ENCODE peak calls at places on chromosomes 13 and 19, in nine cellular contexts. K, F, J, B, T, R, U, L and D are unnamed samples.

GRCh38 chr13:90918551-90918950 is 428.9 kb upstream of the MIR17HG start:
- DNase-seq in U (no peak), J (no peak), K (no peak), T (no peak), L (no peak), B (no peak), R (no peak), F (peak; percentile 93), D (no peak)

GRCh38 chr13:23790591-23791170 is 98.5 kb downstream of the MIPEP start:
- DNase-seq in J (no peak), R (no peak), K (no peak), U (no peak), F (peak; percentile 96), B (no peak), T (no peak), L (no peak), D (no peak)

GRCh38 chr13:104043184-104043583 is 977.0 kb upstream of the SLC10A2 start:
- DNase-seq in R (no peak), L (no peak), J (no peak), K (no peak), B (no peak), T (no peak), F (peak; percentile 17), U (no peak), D (no peak)

GRCh38 chr13:100506600-100507422 is 81.8 kb downstream of the GGACT start:
- DNase-seq in U (no peak), F (no peak), T (no peak), J (no peak), K (no peak), B (no peak), R (no peak), L (no peak), D (no peak)

GRCh38 chr19:11044436-11044835 is 44.8 kb upstream of the LDLR start:
- DNase-seq in F (no peak), J (no peak), U (no peak), T (no peak), B (no peak), L (no peak), R (no peak), K (no peak), D (no peak)

GRCh38 chr13:73387318-73387717 is 328.5 kb downstream of the KLF5 start:
- DNase-seq in F (no peak), B (no peak), R (no peak), U (no peak), J (no peak), K (no peak), L (no peak), T (no peak), D (no peak)

GRCh38 chr19:51970718-51971117 is 15.9 kb downstream of the ZNF350 start:
- DNase-seq in K (no peak), L (no peak), U (no peak), R (no peak), B (no peak), T (no peak), J (no peak), F (no peak), D (no peak)

GRCh38 chr13:41179593-41180250 is 14.6 kb downstream of the KBTBD7 start:
- DNase-seq in U (no peak), T (no peak), R (no peak), B (no peak), F (peak; percentile 61), L (no peak), J (no peak), K (no peak), D (no peak)

GRCh38 chr19:8113017-8113416 is 36.4 kb downstream of the FBN3 start:
- DNase-seq in L (no peak), K (no peak), T (no peak), R (no peak), F (no peak), B (no peak), U (peak; percentile 26), J (no peak), D (no peak)

GRCh38 chr19:48311384-48311783 is 14.0 kb upstream of the EMP3 start:
- DNase-seq in F (no peak), U (no peak), L (no peak), K (no peak), T (no peak), R (no peak), B (no peak), J (no peak), D (no peak)

GRCh38 chr19:41456342-41456918 is 13.5 kb downstream of the ERICH4 start:
- DNase-seq in K (no peak), F (peak; percentile 47), U (peak; percentile 39), J (no peak), R (no peak), T (no peak), B (no peak), L (no peak), D (no peak)

GRCh38 chr19:41426952-41427646 is at the start of gene B3GNT8:
- DNase-seq in F (peak; percentile 59), U (peak; percentile 82), B (peak; percentile 94), R (peak; percentile 93), K (peak; percentile 11), T (peak; percentile 90), L (no peak), J (peak; percentile 86), D (peak; percentile 30)

DNA sequence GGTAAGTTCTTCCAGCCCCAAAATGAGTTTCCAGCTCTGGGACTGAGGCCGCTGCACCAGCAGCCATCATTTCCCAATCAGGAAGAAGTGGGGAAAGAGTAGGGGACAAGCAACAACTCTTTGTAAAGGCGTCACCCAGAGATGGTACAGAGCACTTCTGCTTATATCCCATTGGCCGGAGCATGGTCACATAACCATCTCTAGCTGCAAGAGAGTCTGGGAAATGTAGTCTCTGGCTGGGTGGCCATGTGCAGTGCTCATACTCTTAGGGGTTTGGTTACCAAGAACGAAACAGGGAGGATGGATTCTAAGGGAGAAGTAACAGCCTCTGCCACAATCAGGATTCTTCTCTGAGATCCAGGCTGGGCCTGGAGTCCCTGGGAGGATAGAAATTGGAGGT is 26.3 kb downstream of the CKM start:
- DNase-seq in J (no peak), B (no peak), R (no peak), K (no peak), U (no peak), L (no peak), F (no peak), T (no peak), D (no peak)
- H3K27ac ChIP-seq in J (no peak overlapping the region), B (peak overlapping the region; percentile 56), R (no peak overlapping the region), K (no peak overlapping the region), U (no peak overlapping the region), L (no peak overlapping the region), F (no peak overlapping the region), T (no peak overlapping the region), D (no peak overlapping the region)

DNA sequence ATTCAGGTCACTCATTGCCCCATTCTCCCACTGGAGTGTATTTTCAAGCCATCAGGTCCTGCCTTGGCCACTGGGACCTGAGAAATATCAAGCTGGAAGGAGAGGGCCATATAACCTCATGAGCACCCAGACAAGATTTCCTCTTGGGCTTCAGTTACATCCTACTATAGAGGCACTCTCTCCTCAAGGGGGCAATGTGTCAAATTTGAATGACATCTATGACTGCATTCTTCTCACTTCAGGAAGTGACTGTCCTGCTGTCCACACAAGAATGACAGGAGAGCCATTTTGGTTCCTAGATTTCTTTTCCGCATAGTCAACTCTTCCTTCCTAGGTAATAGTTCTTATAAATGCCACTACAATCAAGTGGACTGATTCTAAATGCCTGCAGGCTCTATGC is 416.2 kb downstream of the DIAPH3 start:
- DNase-seq in B (no peak), L (no peak), K (no peak), T (no peak), R (no peak), F (no peak), J (no peak), U (no peak), D (no peak)
- TF ChIP-seq CTCF in B (no peak), L (no peak), K (no peak), T (no peak), R (no peak), F (no peak), J (no peak), U (no peak), D (no peak)

DNA sequence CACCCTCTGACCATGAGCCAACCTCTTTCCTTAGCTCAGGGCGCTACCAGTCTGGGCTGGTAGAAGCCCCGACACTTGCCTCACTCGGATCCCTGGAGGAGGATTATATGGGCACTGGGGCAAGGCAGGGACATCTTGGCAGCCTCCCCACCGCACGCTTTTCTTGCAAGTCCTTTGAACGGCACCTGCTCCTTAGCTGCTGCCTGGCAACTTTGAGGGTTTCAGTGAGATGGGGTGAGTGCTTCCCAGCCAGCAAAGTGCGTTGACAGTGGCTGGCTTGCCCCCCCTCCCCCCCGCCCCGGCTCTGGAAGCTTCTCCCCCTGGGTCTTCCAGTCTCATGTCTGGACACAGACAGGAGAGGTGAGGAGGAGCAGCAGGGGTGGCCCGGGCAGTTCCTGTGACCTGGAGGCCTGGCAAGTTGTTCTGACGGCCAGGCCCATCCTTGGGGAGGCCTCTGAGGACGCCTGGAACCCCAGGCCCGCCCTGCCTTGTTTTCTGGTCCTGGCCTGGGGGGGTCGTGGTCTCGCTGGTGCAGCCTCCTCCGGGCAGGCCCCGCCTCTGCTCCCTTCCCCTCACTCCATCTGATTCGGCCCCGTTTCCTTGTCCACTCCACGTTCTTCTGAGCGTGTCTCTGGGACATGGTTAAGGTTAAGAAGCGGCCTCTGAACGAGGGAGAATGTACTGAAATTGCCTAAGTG is 75.2 kb downstream of the ATP11A start:
- DNase-seq in U (no peak), R (no peak), J (no peak), F (no peak), K (no peak), L (no peak), T (no peak), B (no peak), D (no peak)
- H3K4me1 ChIP-seq in U (no peaks in the 10 kb centered on the region), R (peaks cover 21% of the 10 kb centered on the region), J (peaks cover 44% of the 10 kb centered on the region), F (peaks cover 5% of the 10 kb centered on the region), K (peaks cover 22% of the 10 kb centered on the region), L (no peaks in the 10 kb centered on the region), T (peaks cover 35% of the 10 kb centered on the region), B (peaks cover 16% of the 10 kb centered on the region), D (no peaks in the 10 kb centered on the region)

GRCh38 chr13:20716951-20717350 is 13.5 kb downstream of the IL17D start:
- DNase-seq in B (no peak), R (no peak), T (no peak), K (no peak), J (no peak), F (no peak), U (no peak), L (no peak), D (no peak)

GRCh38 chr13:20713751-20714150 is 10.3 kb downstream of the IL17D start:
- DNase-seq in R (no peak), T (no peak), L (no peak), F (peak; percentile 67), U (no peak), K (no peak), B (no peak), J (no peak), D (no peak)

GRCh38 chr13:20714563-20715339 is 11.3 kb downstream of the IL17D start:
- DNase-seq in U (no peak), B (no peak), J (no peak), L (no peak), T (peak; percentile 53), F (peak; percentile 82), R (peak; percentile 75), K (no peak), D (no peak)

GRCh38 chr13:20714161-20714560 is 10.7 kb downstream of the IL17D start:
- DNase-seq in B (no peak), T (no peak), J (no peak), R (no peak), L (no peak), U (no peak), F (peak; percentile 63), K (no peak), D (no peak)

DNA sequence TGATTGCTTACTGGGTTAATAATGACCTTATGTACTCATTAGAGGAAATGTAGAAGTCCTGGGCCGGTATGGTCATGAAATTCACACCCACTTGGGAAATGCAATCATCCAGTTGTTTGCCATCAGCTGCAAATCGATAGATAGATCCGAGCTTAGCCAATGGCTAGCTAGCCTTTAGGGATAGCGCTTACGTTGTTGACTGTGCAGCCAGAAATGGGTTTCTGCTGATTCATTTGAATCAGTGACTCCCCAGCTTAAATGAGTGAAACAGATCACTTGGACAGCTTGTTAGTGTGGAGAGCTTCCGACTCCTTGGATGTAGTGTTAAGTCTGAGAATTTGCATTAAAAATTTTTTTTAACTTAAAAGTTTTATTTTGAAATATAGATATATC is 11.8 kb downstream of the IL17D start:
- DNase-seq in B (no peak), U (no peak), T (no peak), F (no peak), R (no peak), K (no peak), J (no peak), L (no peak), D (no peak)
- H3K27ac ChIP-seq in B (no peak overlapping the region), U (peak overlapping the region; percentile 76), T (no peak overlapping the region), F (no peak overlapping the region), R (no peak overlapping the region), K (no peak overlapping the region), J (no peak overlapping the region), L (no peak overlapping the region), D (peak overlapping the region; percentile 84)